ENCODE peak calls at places on chromosomes 1 and 21, in nine cellular contexts. H is transverse colon, G is spleen, S is suprapubic skin, A is breast epithelium, P is sigmoid colon, B is stomach, Z is endothelial cell of umbilical vein, L is K562. W is an unnamed sample.

GRCh38 chr1:78715181-78715661 is 65.6 kb downstream of the IFI44 start:
- DNase-seq in H (no peak), G (no peak), S (no peak), A (no peak), P (no peak), B (no peak), Z (no peak), L (no peak), W (no peak)

GRCh38 chr1:239587066-239587465 is 200.7 kb downstream of the CHRM3 start:
- DNase-seq in H (no peak), G (no peak), S (no peak), A (no peak), P (no peak), B (no peak), Z (no peak), L (no peak), W (no peak)

GRCh38 chr21:41845310-41846032 is 33.7 kb downstream of the PRDM15 start:
- DNase-seq in H (no peak), G (peak), S (no peak), A (no peak), P (peak), B (no peak), Z (no peak), L (peak), W (no peak)

GRCh38 chr1:209386156-209386555 is 197.4 kb upstream of the CAMK1G start:
- DNase-seq in H (no peak), G (no peak), S (no peak), A (no peak), P (no peak), B (no peak), Z (no peak), L (no peak), W (no peak)

GRCh38 chr1:220884981-220885918 is 6.0 kb downstream of the HLX start:
- DNase-seq in H (no peak), G (no peak), S (no peak), A (no peak), P (no peak), B (no peak), Z (no peak), L (no peak), W (peak)

GRCh38 chr1:180482425-180483275 is 19.7 kb downstream of the ACBD6 start:
- DNase-seq in H (no peak), G (no peak), S (no peak), A (no peak), P (no peak), B (no peak), Z (peak), L (peak), W (no peak)

GRCh38 chr1:235102993-235103411 is 25.6 kb downstream of the TOMM20 start:
- DNase-seq in H (peak), G (no peak), S (no peak), A (no peak), P (no peak), B (no peak), Z (no peak), L (no peak), W (no peak)

GRCh38 chr21:44448651-44449131 is 6.6 kb upstream of the LRRC3 start:
- DNase-seq in H (no peak), G (peak), S (no peak), A (no peak), P (peak), B (no peak), Z (no peak), L (no peak), W (no peak)

GRCh38 chr1:55233149-55233777 is 18.1 kb upstream of the USP24 start:
- DNase-seq in H (no peak), G (no peak), S (no peak), A (no peak), P (no peak), B (no peak), Z (no peak), L (no peak), W (no peak)

GRCh38 chr1:28196330-28196729 is 19.8 kb upstream of the PTAFR start:
- DNase-seq in H (no peak), G (no peak), S (no peak), A (no peak), P (no peak), B (no peak), Z (no peak), L (no peak), W (no peak)

GRCh38 chr1:17570228-17570627 is 30.7 kb downstream of the ARHGEF10L start:
- DNase-seq in H (no peak), G (no peak), S (no peak), A (no peak), P (no peak), B (no peak), Z (no peak), L (no peak), W (no peak)

GRCh38 chr1:172359531-172359991 is 60.9 kb upstream of the C1orf105 start:
- DNase-seq in H (no peak), G (no peak), S (no peak), A (no peak), P (no peak), B (no peak), Z (peak), L (no peak), W (no peak)

GRCh38 chr1:172699695-172700094 is 40.8 kb downstream of the FASLG start:
- DNase-seq in H (no peak), G (no peak), S (no peak), A (no peak), P (no peak), B (no peak), Z (peak), L (no peak), W (no peak)

GRCh38 chr1:156098782-156099181 is 15.7 kb upstream of the LMNA start:
- DNase-seq in H (no peak), G (no peak), S (no peak), A (no peak), P (no peak), B (no peak), Z (no peak), L (no peak), W (no peak)

GRCh38 chr1:201266774-201267173 is 16.5 kb upstream of the PKP1 start:
- DNase-seq in H (no peak), G (no peak), S (peak), A (peak), P (no peak), B (peak), Z (no peak), L (no peak), W (no peak)

GRCh38 chr1:203269654-203270020 is 35.7 kb upstream of the BTG2 start:
- DNase-seq in H (no peak), G (no peak), S (no peak), A (no peak), P (no peak), B (no peak), Z (no peak), L (no peak), W (no peak)

GRCh38 chr1:84122780-84123382 is 21.2 kb upstream of the PRKACB start:
- DNase-seq in H (peak), G (no peak), S (no peak), A (no peak), P (peak), B (peak), Z (peak), L (peak), W (no peak)

GRCh38 chr1:21811875-21812305 is at the start of gene LDLRAD2:
- DNase-seq in H (no peak), G (no peak), S (no peak), A (no peak), P (no peak), B (no peak), Z (no peak), L (no peak), W (no peak)

GRCh38 chr1:230798491-230798890 is 51.3 kb downstream of the CAPN9 start:
- DNase-seq in H (no peak), G (no peak), S (no peak), A (no peak), P (no peak), B (no peak), Z (no peak), L (no peak), W (peak)

GRCh38 chr1:44526295-44527073 is 121.4 kb downstream of the RNF220 start:
- DNase-seq in H (no peak), G (no peak), S (no peak), A (no peak), P (no peak), B (no peak), Z (no peak), L (peak), W (no peak)

GRCh38 chr21:44498280-44498964 is 41.6 kb downstream of the KRTAP10-1 start:
- DNase-seq in H (no peak), G (no peak), S (no peak), A (no peak), P (no peak), B (no peak), Z (no peak), L (no peak), W (no peak)

GRCh38 chr21:41560701-41561158 is 52.8 kb upstream of the TMPRSS2 start:
- DNase-seq in H (peak), G (no peak), S (no peak), A (no peak), P (no peak), B (peak), Z (no peak), L (no peak), W (no peak)

GRCh38 chr1:43908858-43909257 is 24.7 kb upstream of the ARTN start:
- DNase-seq in H (no peak), G (no peak), S (no peak), A (no peak), P (peak), B (no peak), Z (no peak), L (no peak), W (no peak)

GRCh38 chr1:90534116-90534515 is 183.0 kb downstream of the BARHL2 start:
- DNase-seq in H (no peak), G (no peak), S (no peak), A (no peak), P (no peak), B (no peak), Z (no peak), L (no peak), W (no peak)

GRCh38 chr1:165633624-165634023 is 2.6 kb downstream of the MGST3 start:
- DNase-seq in H (no peak), G (no peak), S (no peak), A (no peak), P (no peak), B (no peak), Z (peak), L (no peak), W (no peak)

GRCh38 chr1:169601096-169601881 is 15.0 kb upstream of the F5 start:
- DNase-seq in H (no peak), G (no peak), S (no peak), A (no peak), P (no peak), B (no peak), Z (peak), L (peak), W (peak)

GRCh38 chr1:107954121-107954520 is 10.9 kb downstream of the VAV3 start:
- DNase-seq in H (no peak), G (no peak), S (no peak), A (no peak), P (no peak), B (no peak), Z (no peak), L (no peak), W (no peak)

GRCh38 chr1:159922499-159923202 is 2.7 kb downstream of the TAGLN2 start:
- DNase-seq in H (peak), G (peak), S (no peak), A (no peak), P (peak), B (peak), Z (no peak), L (peak), W (no peak)

GRCh38 chr1:3679799-3680453 is 27.6 kb downstream of the TP73 start:
- DNase-seq in H (no peak), G (no peak), S (no peak), A (no peak), P (no peak), B (no peak), Z (no peak), L (no peak), W (no peak)

GRCh38 chr1:201533836-201534235 is 5.1 kb upstream of the NAV1 start:
- DNase-seq in H (no peak), G (no peak), S (peak), A (no peak), P (no peak), B (no peak), Z (no peak), L (no peak), W (no peak)

DNA sequence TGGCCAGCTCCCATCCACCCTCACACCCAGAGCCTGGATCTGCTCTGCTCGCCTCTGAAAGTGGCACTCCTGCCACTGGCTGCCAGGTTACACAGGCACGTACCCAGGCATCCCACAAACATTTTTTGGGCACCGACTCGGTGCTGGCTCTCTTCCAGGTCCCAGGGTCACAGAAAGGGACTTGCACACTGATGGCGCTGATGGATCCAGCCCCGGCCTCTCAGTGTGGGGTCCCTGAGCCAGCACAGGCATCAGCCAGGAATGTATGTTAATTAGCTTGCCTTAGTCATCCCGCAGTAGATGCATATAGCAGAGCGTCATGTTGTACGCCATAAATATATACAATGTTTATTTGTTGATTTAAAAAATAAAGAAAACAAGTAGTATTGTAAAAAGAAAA is 537.2 kb downstream of the NPHP4 start:
- DNase-seq in H (no peak), G (no peak), S (no peak), A (no peak), P (no peak), B (no peak), Z (no peak), L (no peak), W (no peak)
- H3K4me3 ChIP-seq in H (no peak), G (no peak), S (no peak), A (no peak), P (no peak), B (no peak), Z (no peak), L (no peak), W (no peak)

GRCh38 chr1:37752213-37752582 is 12.7 kb downstream of the EPHA10 start:
- DNase-seq in H (no peak), G (no peak), S (no peak), A (no peak), P (no peak), B (no peak), Z (no peak), L (no peak), W (no peak)

GRCh38 chr1:37752583-37753471 is 12.1 kb downstream of the EPHA10 start:
- DNase-seq in H (peak), G (no peak), S (no peak), A (no peak), P (no peak), B (peak), Z (no peak), L (peak), W (no peak)

GRCh38 chr1:37755951-37756350 is 9.0 kb downstream of the EPHA10 start:
- DNase-seq in H (no peak), G (no peak), S (no peak), A (no peak), P (no peak), B (no peak), Z (no peak), L (no peak), W (no peak)

GRCh38 chr1:37755290-37755689 is 9.6 kb downstream of the EPHA10 start:
- DNase-seq in H (no peak), G (no peak), S (no peak), A (no peak), P (no peak), B (no peak), Z (no peak), L (no peak), W (no peak)

DNA sequence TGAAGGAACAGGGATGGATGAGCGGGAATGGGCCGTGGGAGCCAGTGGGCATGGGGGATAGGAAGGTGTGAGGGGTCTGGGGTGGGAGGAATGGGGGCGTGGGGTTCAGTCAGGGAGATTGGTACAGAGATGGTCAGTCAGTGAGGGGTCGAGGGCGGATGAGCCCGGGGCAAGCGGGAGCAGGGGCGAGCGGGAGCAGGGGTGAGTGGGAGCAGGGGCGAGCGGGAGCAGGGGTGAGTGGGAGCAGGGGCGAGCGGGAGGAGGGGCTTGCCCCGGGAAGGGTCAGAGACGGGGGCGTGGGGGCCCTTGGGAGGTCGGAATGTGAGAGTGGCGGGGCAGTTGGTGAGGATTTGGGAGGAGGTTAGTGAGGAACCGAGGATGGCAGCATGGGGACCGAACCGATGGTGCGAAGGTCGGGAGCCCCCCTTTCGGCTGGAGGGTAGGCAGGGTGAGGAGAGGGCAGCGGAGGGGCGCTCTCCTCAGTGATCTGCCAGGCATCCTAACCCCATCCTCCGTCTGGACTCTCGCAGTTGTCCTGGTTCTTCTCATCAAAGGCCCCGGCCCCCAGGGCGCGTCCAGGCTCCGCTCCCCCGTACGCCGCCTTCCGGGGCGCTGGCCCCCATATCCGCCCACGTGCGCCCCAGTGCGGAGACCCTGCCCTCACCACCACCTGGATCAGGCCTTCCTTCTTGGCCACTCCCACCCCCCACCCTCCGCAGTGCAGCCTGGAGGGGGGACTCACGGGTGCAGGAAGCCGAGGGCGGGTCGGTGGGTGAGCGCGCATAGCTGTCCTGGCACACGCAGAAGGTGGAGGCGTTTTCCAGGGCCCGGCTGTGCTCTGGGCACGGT is 11.2 kb downstream of the EPHA10 start:
- DNase-seq in H (no peak), G (no peak), S (no peak), A (no peak), P (no peak), B (no peak), Z (no peak), L (no peak), W (no peak)
- TF ChIP-seq POLR2AphosphoS5 in H (no peak), G (no peak), S (no peak), A (no peak), P (no peak), B (no peak), Z (no peak), L (no peak), W (no peak)

GRCh38 chr21:37338671-37339526 is 27.7 kb upstream of the DYRK1A start:
- DNase-seq in H (no peak), G (no peak), S (no peak), A (no peak), P (peak), B (no peak), Z (peak), L (peak), W (no peak)
- H3K4me3 ChIP-seq in H (no peak), G (no peak), S (no peak), A (no peak), P (peak), B (no peak), Z (no peak), L (no peak), W (no peak)

DNA sequence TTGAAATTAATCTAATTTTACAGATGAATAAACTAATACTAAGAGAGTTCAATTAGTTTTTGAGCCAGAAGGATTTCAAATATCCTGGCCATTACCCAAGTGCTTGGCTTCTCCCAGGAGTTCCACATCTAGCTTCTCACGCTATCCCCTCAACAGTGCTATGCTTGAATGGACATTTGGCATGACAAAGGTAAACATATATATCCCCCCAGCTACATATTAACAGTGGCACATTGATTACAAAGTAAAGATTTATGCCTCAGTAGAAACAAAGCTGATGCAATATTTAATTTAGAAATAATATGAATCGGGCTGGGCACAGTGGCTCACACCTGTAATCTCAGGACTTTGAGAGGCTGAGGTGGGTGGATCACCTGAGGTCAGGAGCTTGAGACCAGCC is 434.6 kb upstream of the PRMT6 start:
- DNase-seq in H (no peak), G (no peak), S (no peak), A (no peak), P (no peak), B (no peak), Z (no peak), L (no peak), W (no peak)
- TF ChIP-seq POLR2AphosphoS5 in H (no peak), G (no peak), S (no peak), A (no peak), P (no peak), B (no peak), Z (no peak), L (no peak), W (no peak)

GRCh38 chr1:20684050-20684620 is 23.0 kb upstream of the DDOST start:
- DNase-seq in H (no peak), G (no peak), S (no peak), A (no peak), P (no peak), B (no peak), Z (no peak), L (no peak), W (no peak)
- H3K4me3 ChIP-seq in H (no peak), G (peak), S (peak), A (peak), P (no peak), B (no peak), Z (no peak), L (no peak), W (peak)